ENCODE peak calls at places on chromosomes 3 and 15, in six cellular contexts. T, H, D, G, K and P are unnamed samples.

GRCh38 chr3:32422943-32423342 is 31.3 kb downstream of the CMTM7 start:
- DNase-seq in D (no peak), G (no peak), H (no peak), T (no peak), K (no peak), P (no peak)

GRCh38 chr3:30707825-30708224 is 101.4 kb downstream of the TGFBR2 start:
- DNase-seq in D (no peak), K (no peak), H (no peak), G (no peak), T (no peak), P (no peak)

GRCh38 chr15:96416934-96417759 is 86.6 kb downstream of the NR2F2 start:
- DNase-seq in K (peak; percentile 23), G (no peak), H (no peak), D (no peak), T (peak; percentile 22), P (no peak)

GRCh38 chr3:94349310-94349848 is 286.5 kb downstream of the NSUN3 start:
- DNase-seq in K (no peak), H (no peak), G (no peak), T (no peak), D (no peak), P (no peak)

GRCh38 chr3:64291345-64291744 is 66.1 kb upstream of the PRICKLE2 start:
- DNase-seq in D (no peak), H (no peak), G (peak; percentile 11), K (peak; percentile 86), T (peak; percentile 92), P (peak; percentile 83)

GRCh38 chr3:140187028-140187427 is 252.0 kb downstream of the CLSTN2 start:
- DNase-seq in D (no peak), H (no peak), K (no peak), T (no peak), G (no peak), P (no peak)

GRCh38 chr3:50322386-50323091 is at the start of gene HYAL2:
- DNase-seq in G (no peak), H (no peak), K (no peak), D (peak; percentile 88), T (peak; percentile 76), P (no peak)

GRCh38 chr3:186732169-186732766 is 15.1 kb downstream of the KNG1 start:
- DNase-seq in T (no peak), H (no peak), G (no peak), K (no peak), D (no peak), P (no peak)

GRCh38 chr3:173789530-173789929 is 392.0 kb downstream of the NLGN1 start:
- DNase-seq in D (no peak), K (peak; percentile 23), G (no peak), H (no peak), T (peak; percentile 6), P (peak; percentile 4)

GRCh38 chr3:139686624-139687023 is 8.9 kb upstream of the NMNAT3 start:
- DNase-seq in T (no peak), H (no peak), K (no peak), G (no peak), D (no peak), P (no peak)

GRCh38 chr3:164452707-164453106 is 625.6 kb downstream of the SI start:
- DNase-seq in H (no peak), T (no peak), G (no peak), K (peak; percentile 10), D (no peak), P (no peak)

GRCh38 chr3:113354307-113354706 is 87.0 kb downstream of the CFAP44 start:
- DNase-seq in G (no peak), K (no peak), T (no peak), D (no peak), H (no peak), P (no peak)

GRCh38 chr15:27587810-27588209 is 511.3 kb downstream of the OCA2 start:
- DNase-seq in K (peak; percentile 21), T (no peak), H (no peak), G (no peak), D (no peak), P (no peak)

GRCh38 chr3:107848516-107848915 is 242.3 kb downstream of the CD47 start:
- DNase-seq in D (no peak), H (no peak), T (no peak), G (no peak), K (no peak), P (no peak)

GRCh38 chr3:141485578-141486415 is 1.0 kb upstream of the RASA2 start:
- DNase-seq in D (no peak), T (peak; percentile 65), K (peak; percentile 61), H (peak; percentile 22), G (no peak), P (peak; percentile 63)

GRCh38 chr3:155747867-155748266 is 3.0 kb upstream of the PLCH1 start:
- DNase-seq in H (no peak), D (no peak), G (no peak), T (no peak), K (no peak), P (no peak)

GRCh38 chr3:155747286-155747685 is 2.4 kb upstream of the PLCH1 start:
- DNase-seq in D (no peak), K (no peak), T (no peak), H (no peak), G (no peak), P (no peak)

GRCh38 chr3:155748611-155749365 is 3.9 kb upstream of the PLCH1 start:
- DNase-seq in G (no peak), H (no peak), T (no peak), K (peak; percentile 33), D (no peak), P (no peak)

DNA sequence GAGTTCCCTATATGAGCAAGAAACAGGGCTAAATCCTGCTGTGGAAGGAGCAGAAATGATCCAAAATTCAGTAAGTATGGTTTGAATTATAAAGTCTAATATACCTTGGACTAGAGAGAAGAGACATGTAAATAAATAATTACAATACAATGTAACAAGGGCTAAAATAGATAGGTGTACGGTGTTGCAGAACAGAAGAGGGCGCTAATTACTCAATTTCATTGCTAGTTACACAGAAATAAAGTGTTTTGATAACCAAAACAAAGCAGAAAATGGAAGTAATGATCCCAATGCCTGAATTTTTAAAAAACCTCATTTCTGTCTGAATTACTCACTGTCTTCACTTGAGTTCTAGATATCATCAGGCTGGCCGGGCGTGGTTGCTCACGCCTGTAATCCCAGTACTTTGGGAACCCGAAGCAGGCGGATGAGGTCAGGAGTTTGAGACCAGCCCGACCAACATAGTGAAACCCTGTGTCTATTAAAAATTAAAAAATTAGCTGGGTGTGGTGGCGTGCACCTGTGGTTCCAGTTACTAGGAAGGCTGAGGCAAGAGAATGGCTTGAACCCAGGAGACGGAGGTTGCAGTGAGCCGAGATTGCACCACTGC is 8.3 kb upstream of the PLCH1 start:
- DNase-seq in G (no peak), D (no peak), H (no peak), T (peak; percentile 65), K (peak; percentile 70), P (peak; percentile 23)
- TF ChIP-seq CTCF in G (peak; percentile 21), D (peak; percentile 43), H (peak; percentile 22), T (peak; percentile 39), K (peak; percentile 58), P (peak; percentile 47)

GRCh38 chr15:100973351-100974034 is 54.3 kb downstream of the LRRK1 start:
- DNase-seq in K (no peak), D (peak; percentile 49), G (no peak), H (no peak), T (no peak), P (no peak)
- H3K4me3 ChIP-seq in K (peak overlapping the region; percentile 59), D (no peak overlapping the region), G (peak overlapping the region; percentile 21), H (no peak overlapping the region), T (no peak overlapping the region), P (peak overlapping the region; percentile 32)

GRCh38 chr3:127690823-127691452 is 18.2 kb downstream of the ABTB1 start:
- DNase-seq in K (peak; percentile 79), D (peak; percentile 73), G (no peak), H (no peak), T (peak; percentile 74), P (peak; percentile 64)
- TF ChIP-seq CTCF in K (peak; percentile 92), D (peak; percentile 68), G (peak; percentile 41), H (no peak), T (peak; percentile 90), P (peak; percentile 93)

GRCh38 chr3:155869664-155870063 is 786 bp upstream of the GMPS start:
- DNase-seq in H (peak; percentile 14), K (no peak), T (no peak), G (no peak), D (no peak), P (no peak)

GRCh38 chr3:155872904-155873646 is 2.6 kb downstream of the GMPS start:
- DNase-seq in G (no peak), T (no peak), H (no peak), K (no peak), D (no peak), P (no peak)

GRCh38 chr3:155871746-155872158 is 1.3 kb downstream of the GMPS start:
- DNase-seq in G (no peak), T (no peak), H (no peak), K (peak; percentile 48), D (no peak), P (peak; percentile 37)

GRCh38 chr3:155870945-155871745 is 695 bp downstream of the GMPS start:
- DNase-seq in G (peak; percentile 64), T (peak; percentile 49), H (peak; percentile 33), K (peak; percentile 20), D (peak; percentile 81), P (no peak)

DNA sequence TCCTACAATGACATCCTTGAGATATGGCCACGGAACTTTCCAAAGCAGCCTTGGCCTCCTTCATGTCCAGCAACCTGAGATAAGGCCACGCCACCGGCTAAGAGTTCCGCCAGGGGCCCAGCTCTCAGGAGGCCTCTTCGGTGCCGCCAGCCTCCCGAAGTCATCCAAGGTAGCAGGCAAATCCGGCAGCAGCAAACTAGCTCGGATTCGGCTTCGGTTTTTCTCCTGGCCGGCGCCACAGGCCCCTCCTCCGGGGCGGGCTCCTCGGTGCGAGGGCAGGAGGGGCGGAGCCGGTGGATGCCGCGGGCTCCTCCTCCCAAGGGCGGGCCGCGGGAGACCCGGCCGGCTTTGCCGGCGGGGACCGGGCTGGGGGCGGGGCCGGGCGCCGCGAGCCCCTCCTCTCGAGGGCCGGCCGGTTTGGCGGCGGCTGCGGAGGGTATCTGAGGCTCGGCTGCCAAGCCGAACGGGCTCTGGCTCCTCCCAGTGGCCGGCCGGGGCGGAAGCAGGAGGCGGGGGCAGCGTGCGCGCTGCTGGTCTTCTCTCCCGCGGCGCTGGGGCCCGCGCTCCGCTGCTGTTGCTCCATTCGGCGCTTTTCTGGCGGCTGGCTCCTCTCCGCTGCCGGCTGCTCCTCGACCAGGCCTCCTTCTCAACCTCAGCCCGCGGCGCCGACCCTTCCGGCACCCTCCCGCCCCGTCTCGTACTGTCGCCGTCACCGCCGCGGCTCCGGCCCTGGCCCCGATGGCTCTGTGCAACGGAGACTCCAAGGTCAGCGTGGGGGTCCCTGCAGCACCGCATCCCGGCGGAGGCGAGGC is at the start of gene GMPS:
- DNase-seq in G (peak; percentile 96), T (peak; percentile 97), K (peak; percentile 94), H (peak; percentile 92), D (peak; percentile 98), P (peak; percentile 96)
- H3K4me3 ChIP-seq in G (peak within 1 kb of the TSS; percentile 95), T (peak within 1 kb of the TSS; percentile 96), K (peak within 1 kb of the TSS; percentile 96), H (peak within 1 kb of the TSS; percentile 80), D (peak within 1 kb of the TSS; percentile 98), P (peak within 1 kb of the TSS; percentile 82)

GRCh38 chr3:196179380-196180308 is 31.6 kb downstream of the ZDHHC19 start:
- DNase-seq in K (peak; percentile 36), H (peak; percentile 97), G (peak; percentile 52), D (no peak), T (peak; percentile 49), P (peak; percentile 61)
- TF ChIP-seq CTCF in K (no peak), H (peak; percentile 48), G (no peak), D (no peak), T (no peak), P (no peak)